ENCODE peak calls at places on chromosomes 16 and 17, in six cellular contexts. One of them, this sample, is unnamed.

GRCh38 chr16:58494981-58495860 is 4.7 kb upstream of the NDRG4 start:
- DNase-seq in esophagus muscularis mucosa: no peak
- DNase-seq in effector memory CD4-positive, alpha-beta T cell: peak; percentile 16
- DNase-seq in mesendoderm: peak; percentile 99
- DNase-seq in fibroblast of lung: peak; percentile 97
- DNase-seq in aorta: peak; percentile 80
- DNase-seq in this sample: peak; percentile 78

GRCh38 chr17:55056530-55056929 is 88.0 kb downstream of the STXBP4 start:
- DNase-seq in esophagus muscularis mucosa: no peak
- DNase-seq in effector memory CD4-positive, alpha-beta T cell: no peak
- DNase-seq in mesendoderm: no peak
- DNase-seq in fibroblast of lung: peak; percentile 30
- DNase-seq in aorta: no peak
- DNase-seq in this sample: peak; percentile 44

GRCh38 chr16:4409081-4409932 is 7.1 kb downstream of the CORO7 start:
- DNase-seq in esophagus muscularis mucosa: no peak
- DNase-seq in effector memory CD4-positive, alpha-beta T cell: no peak
- DNase-seq in mesendoderm: no peak
- DNase-seq in fibroblast of lung: no peak
- DNase-seq in aorta: no peak
- DNase-seq in this sample: no peak

GRCh38 chr16:46885960-46886763 is 2.0 kb downstream of the GPT2 start:
- DNase-seq in esophagus muscularis mucosa: no peak
- DNase-seq in effector memory CD4-positive, alpha-beta T cell: no peak
- DNase-seq in mesendoderm: peak; percentile 92
- DNase-seq in fibroblast of lung: peak; percentile 74
- DNase-seq in aorta: no peak
- DNase-seq in this sample: peak; percentile 73

GRCh38 chr16:30947533-30948086 is 1.3 kb upstream of the ORAI3 start:
- DNase-seq in esophagus muscularis mucosa: no peak
- DNase-seq in effector memory CD4-positive, alpha-beta T cell: no peak
- DNase-seq in mesendoderm: peak; percentile 55
- DNase-seq in fibroblast of lung: no peak
- DNase-seq in aorta: no peak
- DNase-seq in this sample: no peak

GRCh38 chr16:77677129-77677528 is 45.2 kb upstream of the NUDT7 start:
- DNase-seq in esophagus muscularis mucosa: no peak
- DNase-seq in effector memory CD4-positive, alpha-beta T cell: no peak
- DNase-seq in mesendoderm: no peak
- DNase-seq in fibroblast of lung: no peak
- DNase-seq in aorta: no peak
- DNase-seq in this sample: no peak

GRCh38 chr16:80518436-80518835 is 22.4 kb upstream of the DYNLRB2 start:
- DNase-seq in esophagus muscularis mucosa: no peak
- DNase-seq in effector memory CD4-positive, alpha-beta T cell: no peak
- DNase-seq in mesendoderm: peak; percentile 9
- DNase-seq in fibroblast of lung: peak; percentile 3
- DNase-seq in aorta: no peak
- DNase-seq in this sample: no peak

GRCh38 chr16:89408315-89408714 is 82.0 kb downstream of the ANKRD11 start:
- DNase-seq in esophagus muscularis mucosa: no peak
- DNase-seq in effector memory CD4-positive, alpha-beta T cell: no peak
- DNase-seq in mesendoderm: no peak
- DNase-seq in fibroblast of lung: no peak
- DNase-seq in aorta: no peak
- DNase-seq in this sample: peak; percentile 68

GRCh38 chr16:25692307-25692706 is 548 bp downstream of the HS3ST4 start:
- DNase-seq in esophagus muscularis mucosa: no peak
- DNase-seq in effector memory CD4-positive, alpha-beta T cell: no peak
- DNase-seq in mesendoderm: peak; percentile 33
- DNase-seq in fibroblast of lung: no peak
- DNase-seq in aorta: no peak
- DNase-seq in this sample: no peak

GRCh38 chr16:81314603-81315270 is at the start of gene GAN:
- DNase-seq in esophagus muscularis mucosa: peak; percentile 99
- DNase-seq in effector memory CD4-positive, alpha-beta T cell: peak; percentile 89
- DNase-seq in mesendoderm: peak; percentile 98
- DNase-seq in fibroblast of lung: peak; percentile 97
- DNase-seq in aorta: peak; percentile 97
- DNase-seq in this sample: peak; percentile 96

GRCh38 chr16:9008335-9009260 is 44.9 kb upstream of the USP7 start:
- DNase-seq in esophagus muscularis mucosa: peak; percentile 93
- DNase-seq in effector memory CD4-positive, alpha-beta T cell: peak; percentile 22
- DNase-seq in mesendoderm: peak; percentile 86
- DNase-seq in fibroblast of lung: peak; percentile 57
- DNase-seq in aorta: peak; percentile 85
- DNase-seq in this sample: peak; percentile 82

GRCh38 chr17:57006040-57006439 is 28.1 kb downstream of the SCPEP1 start:
- DNase-seq in esophagus muscularis mucosa: no peak
- DNase-seq in effector memory CD4-positive, alpha-beta T cell: no peak
- DNase-seq in mesendoderm: peak; percentile 27
- DNase-seq in fibroblast of lung: no peak
- DNase-seq in aorta: no peak
- DNase-seq in this sample: no peak

GRCh38 chr16:78976212-78976611 is 624.3 kb downstream of the MAF start:
- DNase-seq in esophagus muscularis mucosa: no peak
- DNase-seq in effector memory CD4-positive, alpha-beta T cell: no peak
- DNase-seq in mesendoderm: no peak
- DNase-seq in fibroblast of lung: no peak
- DNase-seq in aorta: no peak
- DNase-seq in this sample: no peak

GRCh38 chr16:15440852-15441251 is 6.5 kb downstream of the BMERB1 start:
- DNase-seq in esophagus muscularis mucosa: no peak
- DNase-seq in effector memory CD4-positive, alpha-beta T cell: no peak
- DNase-seq in mesendoderm: no peak
- DNase-seq in fibroblast of lung: peak; percentile 86
- DNase-seq in aorta: no peak
- DNase-seq in this sample: peak; percentile 27

GRCh38 chr16:70474320-70475053 is 20.1 kb downstream of the FCSK start:
- DNase-seq in esophagus muscularis mucosa: no peak
- DNase-seq in effector memory CD4-positive, alpha-beta T cell: no peak
- DNase-seq in mesendoderm: no peak
- DNase-seq in fibroblast of lung: no peak
- DNase-seq in aorta: no peak
- DNase-seq in this sample: no peak

GRCh38 chr16:80277182-80277581 is 263.6 kb upstream of the DYNLRB2 start:
- DNase-seq in esophagus muscularis mucosa: no peak
- DNase-seq in effector memory CD4-positive, alpha-beta T cell: no peak
- DNase-seq in mesendoderm: peak; percentile 78
- DNase-seq in fibroblast of lung: no peak
- DNase-seq in aorta: no peak
- DNase-seq in this sample: no peak

GRCh38 chr16:9854665-9855064 is 327.6 kb downstream of the GRIN2A start:
- DNase-seq in esophagus muscularis mucosa: peak; percentile 72
- DNase-seq in effector memory CD4-positive, alpha-beta T cell: no peak
- DNase-seq in mesendoderm: no peak
- DNase-seq in fibroblast of lung: peak; percentile 81
- DNase-seq in aorta: no peak
- DNase-seq in this sample: no peak

GRCh38 chr17:28406478-28406824 is 439 bp upstream of the SLC46A1 start:
- DNase-seq in esophagus muscularis mucosa: no peak
- DNase-seq in effector memory CD4-positive, alpha-beta T cell: no peak
- DNase-seq in mesendoderm: peak; percentile 73
- DNase-seq in fibroblast of lung: no peak
- DNase-seq in aorta: no peak
- DNase-seq in this sample: no peak

GRCh38 chr17:75155191-75155601 is 884 bp upstream of the JPT1 start:
- DNase-seq in esophagus muscularis mucosa: no peak
- DNase-seq in effector memory CD4-positive, alpha-beta T cell: no peak
- DNase-seq in mesendoderm: peak; percentile 28
- DNase-seq in fibroblast of lung: no peak
- DNase-seq in aorta: no peak
- DNase-seq in this sample: no peak

DNA sequence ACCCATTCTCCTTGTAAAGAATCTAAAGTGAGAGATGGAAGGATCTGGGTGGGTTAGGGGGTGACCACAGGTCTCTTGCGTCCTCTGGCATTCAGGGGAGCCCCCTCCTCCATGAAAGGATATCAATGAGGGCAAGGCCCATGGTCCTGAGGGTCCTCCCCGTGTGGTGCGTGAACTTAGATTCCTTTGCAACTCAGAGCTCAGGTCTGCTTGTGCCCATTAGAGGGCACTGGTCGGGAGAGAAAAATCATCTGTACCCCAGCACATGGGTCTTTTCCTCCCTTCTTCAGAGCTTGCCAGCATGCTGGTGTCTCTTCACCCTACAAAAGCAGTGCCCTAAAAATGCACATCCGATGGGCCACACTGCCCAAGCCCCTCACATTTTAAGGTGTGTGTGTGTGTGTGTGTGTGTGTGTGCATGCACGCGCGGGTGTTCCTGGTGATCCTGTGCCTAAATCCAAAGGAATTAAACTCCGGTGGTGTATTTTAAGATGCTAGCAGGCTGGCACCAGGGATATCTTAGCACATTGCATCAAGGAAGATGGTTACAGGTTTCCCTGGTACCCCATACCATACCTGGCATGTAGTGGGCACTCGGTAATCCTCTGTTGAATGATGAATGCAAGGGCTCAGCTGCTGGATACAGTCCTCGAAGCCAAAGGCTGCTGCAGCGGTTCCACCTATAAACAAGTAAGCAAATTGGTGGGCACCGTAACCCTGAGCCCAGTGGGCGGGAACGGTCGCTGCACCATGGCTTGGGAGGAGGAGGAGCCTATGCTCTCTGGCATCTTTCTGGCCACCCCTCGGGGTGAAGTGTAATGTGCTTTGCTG is 4.7 kb downstream of the C1QTNF1 start:
- DNase-seq in esophagus muscularis mucosa: no peak
- DNase-seq in effector memory CD4-positive, alpha-beta T cell: no peak
- DNase-seq in mesendoderm: no peak
- DNase-seq in fibroblast of lung: no peak
- DNase-seq in aorta: peak; percentile 32
- DNase-seq in this sample: no peak
- H3K4me1 ChIP-seq in esophagus muscularis mucosa: peaks cover 68% of the 10 kb centered on the region
- H3K4me1 ChIP-seq in effector memory CD4-positive, alpha-beta T cell: peaks cover 12% of the 10 kb centered on the region
- H3K4me1 ChIP-seq in mesendoderm: no peaks in the 10 kb centered on the region
- H3K4me1 ChIP-seq in fibroblast of lung: peaks cover 30% of the 10 kb centered on the region
- H3K4me1 ChIP-seq in aorta: peaks cover 1% of the 10 kb centered on the region
- H3K4me1 ChIP-seq in this sample: peaks cover 44% of the 10 kb centered on the region

DNA sequence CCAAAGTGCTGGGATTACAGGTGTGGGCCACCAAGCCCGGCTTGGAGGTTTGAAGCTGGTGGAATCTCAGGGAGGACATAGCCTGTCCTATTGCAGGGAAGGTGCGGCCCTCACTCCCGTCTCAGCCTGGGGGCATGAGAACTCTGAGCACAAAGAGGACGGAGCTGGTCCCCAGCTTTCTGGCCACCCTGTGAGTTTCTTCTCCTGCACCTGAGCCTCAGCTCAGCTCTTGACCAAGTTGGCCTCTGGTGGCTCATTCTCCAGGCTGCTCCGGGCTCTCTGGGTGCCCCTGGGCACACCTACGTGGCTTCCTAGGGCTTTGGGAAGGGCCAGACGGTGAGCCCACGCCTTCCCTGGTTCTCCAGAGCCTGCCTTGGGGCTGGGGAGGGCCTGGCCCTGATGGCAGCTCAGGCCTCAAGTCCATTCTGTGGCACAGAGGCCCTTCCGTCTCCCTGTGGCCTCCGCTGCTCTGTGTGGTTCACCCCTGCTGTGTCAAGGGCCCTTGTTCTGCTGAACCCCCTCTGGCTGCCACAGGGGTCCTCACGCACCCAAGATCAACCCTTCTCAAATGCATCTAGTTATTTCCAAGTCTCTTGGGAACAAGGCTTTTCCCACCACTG is 6.9 kb upstream of the FASN start:
- DNase-seq in esophagus muscularis mucosa: no peak
- DNase-seq in effector memory CD4-positive, alpha-beta T cell: no peak
- DNase-seq in mesendoderm: no peak
- DNase-seq in fibroblast of lung: no peak
- DNase-seq in aorta: no peak
- DNase-seq in this sample: no peak
- H3K4me3 ChIP-seq in esophagus muscularis mucosa: no peak overlapping the region
- H3K4me3 ChIP-seq in effector memory CD4-positive, alpha-beta T cell: no peak overlapping the region
- H3K4me3 ChIP-seq in mesendoderm: no peak overlapping the region
- H3K4me3 ChIP-seq in fibroblast of lung: no peak overlapping the region
- H3K4me3 ChIP-seq in aorta: no peak overlapping the region
- H3K4me3 ChIP-seq in this sample: no peak overlapping the region

GRCh38 chr17:63928966-63929695 is 3.0 kb downstream of the CD79B start:
- DNase-seq in esophagus muscularis mucosa: no peak
- DNase-seq in effector memory CD4-positive, alpha-beta T cell: no peak
- DNase-seq in mesendoderm: no peak
- DNase-seq in fibroblast of lung: no peak
- DNase-seq in aorta: no peak
- DNase-seq in this sample: no peak

GRCh38 chr17:63932008-63932561 is at the start of gene CD79B:
- DNase-seq in esophagus muscularis mucosa: no peak
- DNase-seq in effector memory CD4-positive, alpha-beta T cell: no peak
- DNase-seq in mesendoderm: no peak
- DNase-seq in fibroblast of lung: no peak
- DNase-seq in aorta: no peak
- DNase-seq in this sample: no peak

GRCh38 chr17:63928172-63928666 is 3.9 kb downstream of the CD79B start:
- DNase-seq in esophagus muscularis mucosa: no peak
- DNase-seq in effector memory CD4-positive, alpha-beta T cell: no peak
- DNase-seq in mesendoderm: no peak
- DNase-seq in fibroblast of lung: no peak
- DNase-seq in aorta: no peak
- DNase-seq in this sample: no peak

GRCh38 chr17:63930951-63931575 is 1.1 kb downstream of the CD79B start:
- DNase-seq in esophagus muscularis mucosa: no peak
- DNase-seq in effector memory CD4-positive, alpha-beta T cell: peak; percentile 43
- DNase-seq in mesendoderm: peak; percentile 51
- DNase-seq in fibroblast of lung: no peak
- DNase-seq in aorta: peak; percentile 86
- DNase-seq in this sample: peak; percentile 37

DNA sequence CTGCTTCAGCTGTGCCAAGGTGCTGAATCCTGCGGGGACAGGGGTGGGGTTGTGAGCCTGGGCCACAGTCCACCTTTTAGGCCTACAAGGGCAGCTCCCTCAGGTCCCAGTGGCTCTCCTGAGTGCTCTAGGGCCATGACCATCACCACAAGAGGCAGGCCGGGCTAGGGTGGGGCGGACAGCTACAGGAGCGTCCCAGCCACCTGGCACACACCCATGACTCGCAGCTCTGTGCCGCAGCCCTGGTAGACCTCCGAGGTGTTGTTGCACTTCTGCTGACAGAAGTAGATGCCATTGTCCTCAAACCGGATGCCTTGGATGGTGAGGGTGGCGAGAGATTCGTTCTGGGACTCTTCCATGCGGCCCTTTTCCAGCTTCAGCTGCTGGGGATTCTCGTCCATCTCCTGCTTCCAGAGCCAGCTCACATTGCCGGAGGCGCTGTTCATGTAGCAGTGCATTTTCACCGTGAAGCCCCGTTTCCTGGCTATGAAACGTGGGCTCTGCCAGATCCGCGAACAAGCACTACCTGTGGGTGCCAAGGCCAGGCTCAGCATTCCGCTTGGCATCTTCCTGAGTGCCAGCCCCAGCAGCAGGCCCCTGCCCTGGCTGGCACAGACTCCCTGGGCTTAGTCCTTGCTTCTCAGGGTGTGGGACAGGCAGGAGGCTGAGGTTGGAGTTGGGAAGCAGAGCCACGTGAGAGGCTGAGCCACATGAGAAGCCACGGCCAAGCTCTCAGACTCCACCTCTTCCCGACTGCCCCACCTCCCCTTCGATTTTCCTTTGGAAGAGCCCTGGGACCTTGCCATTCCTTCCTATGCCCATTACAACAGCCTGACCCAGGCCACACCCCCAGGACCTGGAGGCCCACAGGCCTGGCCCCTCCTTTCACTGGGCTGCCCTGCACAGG is 2.0 kb downstream of the CD79B start:
- DNase-seq in esophagus muscularis mucosa: no peak
- DNase-seq in effector memory CD4-positive, alpha-beta T cell: no peak
- DNase-seq in mesendoderm: no peak
- DNase-seq in fibroblast of lung: no peak
- DNase-seq in aorta: no peak
- DNase-seq in this sample: no peak
- H3K4me1 ChIP-seq in esophagus muscularis mucosa: peaks cover 19% of the 10 kb centered on the region
- H3K4me1 ChIP-seq in effector memory CD4-positive, alpha-beta T cell: peaks cover 18% of the 10 kb centered on the region
- H3K4me1 ChIP-seq in mesendoderm: no peaks in the 10 kb centered on the region
- H3K4me1 ChIP-seq in fibroblast of lung: no peaks in the 10 kb centered on the region
- H3K4me1 ChIP-seq in aorta: no peaks in the 10 kb centered on the region
- H3K4me1 ChIP-seq in this sample: no peaks in the 10 kb centered on the region

GRCh38 chr16:56632848-56633365 is 448 bp downstream of the MT1M start:
- DNase-seq in esophagus muscularis mucosa: no peak
- DNase-seq in effector memory CD4-positive, alpha-beta T cell: no peak
- DNase-seq in mesendoderm: no peak
- DNase-seq in fibroblast of lung: no peak
- DNase-seq in aorta: no peak
- DNase-seq in this sample: no peak
- H3K4me3 ChIP-seq in esophagus muscularis mucosa: peak overlapping the region; percentile 61
- H3K4me3 ChIP-seq in effector memory CD4-positive, alpha-beta T cell: no peak overlapping the region
- H3K4me3 ChIP-seq in mesendoderm: no peak overlapping the region
- H3K4me3 ChIP-seq in fibroblast of lung: peak overlapping the region; percentile 32
- H3K4me3 ChIP-seq in aorta: peak overlapping the region; percentile 49
- H3K4me3 ChIP-seq in this sample: peak overlapping the region; percentile 23